ENCODE peak calls at places on chromosomes 7 and 10, in four cellular contexts. One of them, this sample, is unnamed.

GRCh38 chr10:114426476-114426875 is 22.2 kb upstream of the AFAP1L2 start:
- DNase-seq in osteoblast: no peak
- DNase-seq in cardiac muscle cell: no peak
- DNase-seq in right cardiac atrium: no peak
- DNase-seq in this sample: no peak

GRCh38 chr10:81724431-81724830 is 150.6 kb upstream of the NRG3 start:
- DNase-seq in right cardiac atrium: no peak
- DNase-seq in osteoblast: no peak
- DNase-seq in cardiac muscle cell: no peak
- DNase-seq in this sample: no peak

GRCh38 chr10:104735469-104735868 is 94.4 kb downstream of the SORCS3 start:
- DNase-seq in osteoblast: no peak
- DNase-seq in right cardiac atrium: no peak
- DNase-seq in cardiac muscle cell: no peak
- DNase-seq in this sample: no peak

GRCh38 chr7:132453825-132454224 is 122.4 kb downstream of the PLXNA4 start:
- DNase-seq in right cardiac atrium: no peak
- DNase-seq in cardiac muscle cell: no peak
- DNase-seq in osteoblast: no peak
- DNase-seq in this sample: no peak

GRCh38 chr7:143436539-143436938 is 6.7 kb upstream of the TAS2R60 start:
- DNase-seq in osteoblast: no peak
- DNase-seq in cardiac muscle cell: no peak
- DNase-seq in right cardiac atrium: no peak
- DNase-seq in this sample: no peak

GRCh38 chr10:97468162-97468561 is 22.2 kb downstream of the ZDHHC16 start:
- DNase-seq in osteoblast: no peak
- DNase-seq in cardiac muscle cell: no peak
- DNase-seq in right cardiac atrium: no peak
- DNase-seq in this sample: no peak

GRCh38 chr7:123601530-123601929 is at the start of gene ASB15:
- DNase-seq in right cardiac atrium: no peak
- DNase-seq in osteoblast: no peak
- DNase-seq in cardiac muscle cell: no peak
- DNase-seq in this sample: no peak

GRCh38 chr10:119265691-119266090 is 58.3 kb downstream of the GRK5 start:
- DNase-seq in osteoblast: no peak
- DNase-seq in right cardiac atrium: no peak
- DNase-seq in cardiac muscle cell: no peak
- DNase-seq in this sample: no peak

GRCh38 chr7:147235983-147236382 is 1119.4 kb downstream of the CNTNAP2 start:
- DNase-seq in cardiac muscle cell: no peak
- DNase-seq in right cardiac atrium: no peak
- DNase-seq in osteoblast: no peak
- DNase-seq in this sample: no peak

GRCh38 chr10:16717617-16718395 is 99.4 kb downstream of the RSU1 start:
- DNase-seq in cardiac muscle cell: peak
- DNase-seq in right cardiac atrium: peak
- DNase-seq in osteoblast: peak
- DNase-seq in this sample: no peak

GRCh38 chr10:10794776-10795175 is 222.9 kb upstream of the CELF2 start:
- DNase-seq in cardiac muscle cell: peak
- DNase-seq in right cardiac atrium: no peak
- DNase-seq in osteoblast: peak
- DNase-seq in this sample: no peak

GRCh38 chr7:108158766-108159165 is 28.6 kb upstream of the LAMB4 start:
- DNase-seq in cardiac muscle cell: peak
- DNase-seq in osteoblast: no peak
- DNase-seq in right cardiac atrium: no peak
- DNase-seq in this sample: no peak

GRCh38 chr10:111072232-111072631 is 4.6 kb upstream of the ADRA2A start:
- DNase-seq in right cardiac atrium: no peak
- DNase-seq in cardiac muscle cell: no peak
- DNase-seq in osteoblast: no peak
- DNase-seq in this sample: no peak

GRCh38 chr7:144408116-144408515 is 4.6 kb upstream of the NOBOX start:
- DNase-seq in cardiac muscle cell: no peak
- DNase-seq in osteoblast: no peak
- DNase-seq in right cardiac atrium: no peak
- DNase-seq in this sample: no peak

GRCh38 chr10:43125274-43125845 is 12.9 kb upstream of the CSGALNACT2 start:
- DNase-seq in right cardiac atrium: peak
- DNase-seq in cardiac muscle cell: no peak
- DNase-seq in osteoblast: peak
- DNase-seq in this sample: no peak

GRCh38 chr10:100350914-100351485 is 4.0 kb downstream of the SCD start:
- DNase-seq in right cardiac atrium: no peak
- DNase-seq in osteoblast: no peak
- DNase-seq in cardiac muscle cell: no peak
- DNase-seq in this sample: no peak
- H3K4me3 ChIP-seq in right cardiac atrium: no peak
- H3K4me3 ChIP-seq in osteoblast: no peak
- H3K4me3 ChIP-seq in cardiac muscle cell: peak
- H3K4me3 ChIP-seq in this sample: no peak

GRCh38 chr10:125538947-125539649 is 143.9 kb downstream of the TEX36 start:
- DNase-seq in right cardiac atrium: peak
- DNase-seq in osteoblast: no peak
- DNase-seq in cardiac muscle cell: no peak
- DNase-seq in this sample: no peak
- H3K27ac ChIP-seq in right cardiac atrium: no peak
- H3K27ac ChIP-seq in osteoblast: no peak
- H3K27ac ChIP-seq in cardiac muscle cell: no peak
- H3K27ac ChIP-seq in this sample: no peak

GRCh38 chr7:111560773-111561658 is 1.3 kb downstream of the IMMP2L start:
- DNase-seq in right cardiac atrium: no peak
- DNase-seq in osteoblast: no peak
- DNase-seq in cardiac muscle cell: peak
- DNase-seq in this sample: no peak

GRCh38 chr7:111558948-111559347 is 3.3 kb downstream of the IMMP2L start:
- DNase-seq in osteoblast: no peak
- DNase-seq in right cardiac atrium: no peak
- DNase-seq in cardiac muscle cell: no peak
- DNase-seq in this sample: no peak

GRCh38 chr7:111561909-111562732 is at the start of gene IMMP2L:
- DNase-seq in right cardiac atrium: peak
- DNase-seq in cardiac muscle cell: peak
- DNase-seq in osteoblast: peak
- DNase-seq in this sample: peak

GRCh38 chr7:111561659-111561908 is 708 bp downstream of the IMMP2L start:
- DNase-seq in cardiac muscle cell: no peak
- DNase-seq in right cardiac atrium: no peak
- DNase-seq in osteoblast: peak
- DNase-seq in this sample: peak

DNA sequence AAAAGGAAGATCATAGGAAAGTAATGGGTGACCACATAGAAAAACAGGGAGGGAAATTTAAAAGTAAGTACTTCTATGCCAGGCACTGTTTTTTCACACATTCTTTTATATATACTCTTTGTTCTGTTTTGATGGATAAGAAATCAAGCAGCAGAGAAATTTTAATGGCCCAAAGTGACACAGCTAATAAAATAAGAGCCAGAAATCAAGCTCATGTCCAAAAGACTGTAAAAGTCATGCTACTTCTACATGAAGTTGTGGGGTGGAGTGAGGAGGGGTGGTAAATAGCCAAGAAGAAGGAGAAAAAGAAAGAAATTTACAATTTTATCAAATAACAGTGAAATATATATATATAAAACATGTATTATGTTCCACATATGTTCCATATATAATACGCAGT is 2.6 kb downstream of the IMMP2L start:
- DNase-seq in right cardiac atrium: no peak
- DNase-seq in cardiac muscle cell: no peak
- DNase-seq in osteoblast: no peak
- DNase-seq in this sample: no peak
- H3K4me3 ChIP-seq in right cardiac atrium: no peak
- H3K4me3 ChIP-seq in cardiac muscle cell: no peak
- H3K4me3 ChIP-seq in osteoblast: no peak
- H3K4me3 ChIP-seq in this sample: no peak

GRCh38 chr7:149456770-149457421 is 4.0 kb downstream of the ZNF777 start:
- DNase-seq in cardiac muscle cell: no peak
- DNase-seq in osteoblast: no peak
- DNase-seq in right cardiac atrium: no peak
- DNase-seq in this sample: no peak
- H3K27ac ChIP-seq in cardiac muscle cell: no peak
- H3K27ac ChIP-seq in osteoblast: peak
- H3K27ac ChIP-seq in right cardiac atrium: no peak
- H3K27ac ChIP-seq in this sample: no peak

GRCh38 chr10:28001353-28001752 is 2.5 kb upstream of the ODAD2 start:
- DNase-seq in cardiac muscle cell: no peak
- DNase-seq in right cardiac atrium: no peak
- DNase-seq in osteoblast: no peak
- DNase-seq in this sample: no peak

GRCh38 chr10:27997865-27998177 is 1.1 kb downstream of the ODAD2 start:
- DNase-seq in right cardiac atrium: no peak
- DNase-seq in cardiac muscle cell: no peak
- DNase-seq in osteoblast: no peak
- DNase-seq in this sample: no peak

GRCh38 chr10:27995311-27995710 is 3.6 kb downstream of the ODAD2 start:
- DNase-seq in right cardiac atrium: no peak
- DNase-seq in cardiac muscle cell: no peak
- DNase-seq in osteoblast: no peak
- DNase-seq in this sample: no peak

GRCh38 chr10:27998178-27998953 is 513 bp downstream of the ODAD2 start:
- DNase-seq in cardiac muscle cell: peak
- DNase-seq in osteoblast: peak
- DNase-seq in right cardiac atrium: peak
- DNase-seq in this sample: peak

DNA sequence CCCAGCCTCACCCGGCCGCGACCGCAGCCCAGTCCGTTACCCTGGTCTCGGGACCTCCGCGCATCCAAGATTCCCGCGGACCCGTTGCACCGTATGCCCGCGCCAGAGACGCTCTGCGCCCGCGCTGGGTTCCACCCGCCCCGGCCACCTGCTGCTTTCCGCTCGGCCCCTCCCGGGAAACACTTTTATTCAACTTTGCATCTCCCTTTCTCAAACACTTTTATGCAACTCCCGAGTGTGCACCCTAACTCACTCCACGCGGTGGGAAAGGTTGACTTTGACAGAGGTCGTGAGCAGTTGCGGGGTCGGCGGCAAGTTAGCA is at the start of gene ODAD2:
- DNase-seq in osteoblast: no peak
- DNase-seq in right cardiac atrium: no peak
- DNase-seq in cardiac muscle cell: no peak
- DNase-seq in this sample: no peak
- H3K4me3 ChIP-seq in osteoblast: peak
- H3K4me3 ChIP-seq in right cardiac atrium: peak
- H3K4me3 ChIP-seq in cardiac muscle cell: peak
- H3K4me3 ChIP-seq in this sample: no peak

GRCh38 chr7:110519851-110520250 is 571.1 kb upstream of the LRRN3 start:
- DNase-seq in right cardiac atrium: peak
- DNase-seq in cardiac muscle cell: no peak
- DNase-seq in osteoblast: no peak
- DNase-seq in this sample: no peak
- H3K27ac ChIP-seq in right cardiac atrium: no peak
- H3K27ac ChIP-seq in cardiac muscle cell: no peak
- H3K27ac ChIP-seq in osteoblast: no peak
- H3K27ac ChIP-seq in this sample: no peak

GRCh38 chr7:2200584-2200980 is 32.2 kb downstream of the MAD1L1 start:
- DNase-seq in osteoblast: peak
- DNase-seq in right cardiac atrium: peak
- DNase-seq in cardiac muscle cell: no peak
- DNase-seq in this sample: no peak
- H3K4me3 ChIP-seq in osteoblast: no peak
- H3K4me3 ChIP-seq in right cardiac atrium: no peak
- H3K4me3 ChIP-seq in cardiac muscle cell: no peak
- H3K4me3 ChIP-seq in this sample: no peak

DNA sequence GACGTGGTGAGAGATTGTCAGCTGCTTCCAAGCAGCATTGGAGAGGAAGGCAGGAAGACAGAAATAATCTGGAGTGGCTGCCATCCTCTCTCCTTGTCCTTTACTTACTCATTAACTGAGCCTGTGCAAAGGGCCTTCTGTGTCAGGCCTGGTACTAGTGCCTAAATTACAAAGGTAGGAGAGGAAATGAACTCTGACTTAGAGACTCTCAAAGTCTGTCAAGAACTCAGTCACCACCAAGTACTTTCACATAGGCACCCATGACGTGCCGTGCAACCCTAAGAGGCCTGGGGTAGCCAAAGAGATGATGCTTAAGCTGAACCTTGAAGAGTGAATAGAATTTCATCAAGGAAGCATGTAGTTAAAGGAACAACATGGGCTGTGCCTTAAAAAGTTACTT is 866.9 kb downstream of the LRMDA start:
- DNase-seq in right cardiac atrium: no peak
- DNase-seq in cardiac muscle cell: no peak
- DNase-seq in osteoblast: no peak
- DNase-seq in this sample: no peak
- H3K27ac ChIP-seq in right cardiac atrium: no peak
- H3K27ac ChIP-seq in cardiac muscle cell: no peak
- H3K27ac ChIP-seq in osteoblast: no peak
- H3K27ac ChIP-seq in this sample: no peak

This sample was measured in CD4-positive, alpha-beta memory T cell.